ENCODE peak calls at places on chromosomes 16 and 17, in ten cellular contexts. L is HepG2, U is A549, H is ovary, N is Peyer's patch, X is GM12891, C is heart left ventricle, E is IMR-90, P is lower leg skin, B is body of pancreas. R is an unnamed sample.

GRCh38 chr17:61314368-61315078 is 85.1 kb upstream of the TBX2 start:
- DNase-seq in E (peak; percentile 60), B (no peak), U (no peak), X (no peak), P (peak; percentile 42), C (peak; percentile 65), L (no peak), H (peak; percentile 61), N (no peak), R (no peak)

GRCh38 chr16:82232806-82233205 is 62.8 kb upstream of the MPHOSPH6 start:
- DNase-seq in N (no peak), H (no peak), C (no peak), P (no peak), U (no peak), E (no peak), X (no peak), L (no peak), B (no peak), R (no peak)

GRCh38 chr16:88957887-88958577 is 19.0 kb downstream of the CBFA2T3 start:
- DNase-seq in C (no peak), N (no peak), H (no peak), B (no peak), U (no peak), L (no peak), X (no peak), P (no peak), E (no peak), R (no peak)

GRCh38 chr16:46583036-46583435 is 38.1 kb downstream of the SHCBP1 start:
- DNase-seq in L (no peak), U (no peak), H (no peak), C (no peak), B (no peak), N (no peak), P (no peak), X (no peak), E (no peak), R (peak; percentile 45)

GRCh38 chr17:80817321-80817845 is 174.3 kb upstream of the CHMP6 start:
- DNase-seq in B (peak; percentile 4), U (no peak), X (no peak), N (peak; percentile 34), C (no peak), L (no peak), H (no peak), E (no peak), P (no peak), R (no peak)

GRCh38 chr17:6786618-6787017 is 10.6 kb downstream of the FBXO39 start:
- DNase-seq in P (no peak), E (peak; percentile 63), X (no peak), C (no peak), U (no peak), H (no peak), L (no peak), N (no peak), B (no peak), R (no peak)

GRCh38 chr17:77873518-77874302 is 84.8 kb upstream of the TNRC6C start:
- DNase-seq in U (no peak), H (no peak), N (no peak), L (no peak), X (no peak), E (no peak), C (peak; percentile 19), B (no peak), P (no peak), R (no peak)

GRCh38 chr17:35708149-35708548 is 23.3 kb upstream of the RASL10B start:
- DNase-seq in U (no peak), X (no peak), C (no peak), B (no peak), L (no peak), E (no peak), H (no peak), N (no peak), P (no peak), R (no peak)

GRCh38 chr16:30741461-30741914 is 6.7 kb upstream of the PHKG2 start:
- DNase-seq in E (peak; percentile 92), L (peak; percentile 61), N (peak; percentile 74), C (no peak), P (peak; percentile 75), U (peak; percentile 93), X (no peak), B (peak; percentile 79), H (no peak), R (no peak)

GRCh38 chr16:2819179-2819938 is 2.3 kb downstream of the PRSS21 start:
- DNase-seq in E (no peak), P (no peak), U (no peak), H (no peak), X (no peak), N (no peak), L (no peak), C (no peak), B (no peak), R (no peak)

GRCh38 chr16:46790599-46791270 is 40.2 kb downstream of the C16orf87 start:
- DNase-seq in H (no peak), U (no peak), N (no peak), E (no peak), C (no peak), X (no peak), B (no peak), P (no peak), L (peak; percentile 9), R (peak; percentile 13)

GRCh38 chr17:76432712-76433336 is 20.1 kb downstream of the UBE2O start:
- DNase-seq in C (no peak), L (peak; percentile 41), E (peak; percentile 49), U (no peak), P (no peak), B (no peak), N (no peak), H (no peak), X (no peak), R (peak; percentile 36)

GRCh38 chr17:75087558-75088453 is at the start of gene SLC16A5:
- DNase-seq in N (peak; percentile 94), X (peak; percentile 65), B (peak; percentile 75), P (peak; percentile 84), C (peak; percentile 93), H (peak; percentile 80), U (peak; percentile 99), E (peak; percentile 55), L (peak; percentile 91), R (peak; percentile 37)

GRCh38 chr17:67365762-67366192 is 600 bp downstream of the PSMD12 start:
- DNase-seq in P (no peak), C (no peak), U (no peak), X (no peak), N (no peak), H (no peak), B (no peak), L (peak; percentile 61), E (peak; percentile 78), R (peak; percentile 90)

GRCh38 chr17:47719411-47720152 is 13.5 kb upstream of the TBX21 start:
- DNase-seq in E (peak; percentile 72), C (no peak), P (no peak), U (no peak), B (no peak), H (no peak), N (no peak), L (no peak), X (no peak), R (no peak)

GRCh38 chr17:2383628-2384167 is 17.2 kb downstream of the MNT start:
- DNase-seq in X (no peak), C (no peak), H (no peak), E (no peak), U (no peak), N (no peak), L (no peak), P (no peak), B (no peak), R (no peak)

DNA sequence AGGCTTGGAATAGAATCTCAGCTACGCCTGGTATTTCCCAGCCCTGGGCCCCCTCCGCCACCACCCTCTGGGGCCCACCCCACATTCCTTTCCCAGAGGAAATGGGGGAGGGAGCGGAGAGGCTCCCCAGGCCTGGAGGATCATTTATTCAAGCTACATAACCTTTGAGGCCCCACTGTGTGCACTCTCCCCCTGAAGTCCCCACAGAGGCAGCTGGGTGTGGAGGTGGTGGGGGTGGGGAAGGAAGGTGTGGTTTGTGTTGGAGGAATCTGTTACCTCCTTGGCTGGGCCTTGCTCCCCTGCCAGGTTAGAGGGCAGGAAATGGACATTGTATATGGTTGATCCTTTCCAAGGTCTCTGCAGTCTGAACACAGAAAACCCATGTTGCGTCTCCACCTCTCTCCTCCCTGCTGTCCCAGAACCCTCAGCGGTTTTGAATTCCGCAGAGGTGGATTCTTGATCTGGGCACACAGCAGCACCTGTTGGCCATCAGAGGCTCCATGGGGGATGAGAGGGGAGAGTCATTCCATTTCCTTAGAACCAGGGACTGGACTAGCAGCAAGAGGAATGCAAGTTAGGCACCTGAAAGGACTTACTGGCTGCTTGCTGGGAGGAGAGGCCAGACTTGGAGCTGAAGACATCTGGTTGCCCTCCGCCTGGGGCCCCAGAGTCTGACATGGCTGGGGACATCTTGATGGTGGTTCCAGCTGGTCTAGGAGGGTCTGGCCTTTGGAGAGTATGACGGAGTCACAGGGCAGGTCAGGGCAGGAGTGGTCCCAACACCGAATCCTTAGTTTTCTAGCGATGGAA is 23.0 kb downstream of the ARHGAP23 start:
- DNase-seq in B (no peak), P (no peak), N (no peak), E (peak; percentile 79), L (peak; percentile 50), X (no peak), H (no peak), U (no peak), C (peak; percentile 76), R (no peak)
- TF ChIP-seq POLR2A in B (no peak), P (no peak), N (no peak), E (no peak), L (no peak), X (no peak), H (no peak), U (no peak), C (peak; percentile 16), R (no peak)

GRCh38 chr17:57652811-57653210 is 92.3 kb downstream of the CCDC182 start:
- DNase-seq in P (no peak), H (no peak), E (no peak), X (no peak), B (no peak), N (no peak), U (no peak), L (no peak), C (no peak), R (no peak)
- TF ChIP-seq POLR2A in P (no peak), H (no peak), E (no peak), X (no peak), B (no peak), N (no peak), U (no peak), L (no peak), C (no peak), R (no peak)

GRCh38 chr17:63819585-63820537 is 7.4 kb upstream of the PSMC5 start:
- DNase-seq in C (no peak), X (no peak), L (no peak), N (no peak), P (no peak), B (no peak), U (no peak), E (no peak), H (no peak), R (no peak)
- TF ChIP-seq POLR2A in C (no peak), X (no peak), L (peak; percentile 3), N (no peak), P (no peak), B (no peak), U (no peak), E (no peak), H (no peak), R (no peak)

DNA sequence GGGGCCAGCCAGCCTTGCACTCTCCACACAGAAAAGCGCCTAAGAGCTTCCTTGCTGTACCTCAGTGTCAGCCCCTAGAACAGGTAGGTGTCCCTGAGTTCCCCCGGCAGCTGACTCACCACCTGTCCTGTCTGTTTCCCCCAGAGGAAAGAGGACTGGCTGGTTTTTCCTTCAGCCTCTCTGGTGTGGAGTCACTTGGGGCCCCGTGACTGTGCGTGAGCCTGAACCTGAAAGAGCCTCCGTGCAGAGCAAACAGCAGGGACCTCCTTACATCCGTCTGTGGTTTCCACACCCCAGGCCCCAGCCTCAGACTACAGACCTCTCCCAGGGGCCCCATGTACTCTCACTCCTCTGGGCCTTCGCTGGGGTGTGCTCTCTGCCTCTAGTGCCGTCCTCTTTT is 87.8 kb downstream of the GNAO1 start:
- DNase-seq in X (no peak), U (no peak), B (no peak), N (peak; percentile 50), P (no peak), C (no peak), E (no peak), L (no peak), H (no peak), R (no peak)
- TF ChIP-seq POLR2A in X (no peak), U (no peak), B (no peak), N (no peak), P (no peak), C (no peak), E (no peak), L (no peak), H (no peak), R (no peak)